ENCODE peak calls at places on chromosomes 11 and 22, in five cellular contexts. M, P, B, C and V are unnamed samples.

GRCh38 chr11:134712228-134713145 is 300.4 kb upstream of the B3GAT1 start:
- DNase-seq in M (no peak), P (no peak), B (no peak), C (no peak), V (no peak)

GRCh38 chr11:18736590-18737148 is 10.7 kb upstream of the IGSF22 start:
- DNase-seq in B (no peak), M (no peak), C (no peak), P (no peak), V (no peak)

GRCh38 chr22:37222440-37222971 is 10.2 kb upstream of the SSTR3 start:
- DNase-seq in M (no peak), B (no peak), C (no peak), P (peak; percentile 50), V (no peak)

GRCh38 chr11:93773045-93773477 is 11.0 kb upstream of the MED17 start:
- DNase-seq in P (no peak), M (no peak), C (no peak), B (no peak), V (no peak)

GRCh38 chr22:30332551-30332950 is 5.8 kb upstream of the TBC1D10A start:
- DNase-seq in M (no peak), C (no peak), P (no peak), B (peak; percentile 26), V (no peak)

GRCh38 chr22:49600891-49601431 is 226.7 kb downstream of the BRD1 start:
- DNase-seq in C (peak; percentile 16), P (no peak), B (no peak), M (no peak), V (no peak)

GRCh38 chr22:38924197-38924952 is 33.0 kb upstream of the APOBEC3A start:
- DNase-seq in C (no peak), P (no peak), B (peak; percentile 81), M (peak; percentile 89), V (no peak)

GRCh38 chr11:60754887-60755286 is 1.8 kb upstream of the MS4A15 start:
- DNase-seq in P (no peak), M (no peak), B (no peak), C (no peak), V (no peak)

GRCh38 chr11:105230586-105230985 is 91.0 kb upstream of the CARD18 start:
- DNase-seq in B (no peak), M (no peak), P (no peak), C (no peak), V (no peak)

GRCh38 chr11:61952882-61953281 is 2.7 kb downstream of the BEST1 start:
- DNase-seq in C (no peak), P (no peak), B (no peak), M (no peak), V (no peak)